ENCODE peak calls at places on chromosome 22, in eight cellular contexts. J is ELF-1; Q is uterus; Z is smooth muscle cell of the brain vasculature; A is occipital lobe; E is choroid plexus epithelial cell; V is stimulated activated CD8-positive, alpha-beta memory T cell treated with anti-CD3 and anti-CD28 coated beads, Interleukin-7, amount 100 ng/mL, for 1 hour; L is HuH-7.5. C is an unnamed sample.

GRCh38 chr22:24432059-24432853 is 4.9 kb downstream of the ADORA2A start:
- DNase-seq in Z (no peak), J (no peak), Q (peak), E (peak), A (no peak), L (no peak), V (no peak), C (no peak)

GRCh38 chr22:20803696-20804324 is 29.9 kb downstream of the SERPIND1 start:
- DNase-seq in V (no peak), Z (no peak), L (peak), J (peak), A (no peak), Q (no peak), E (peak), C (peak)

GRCh38 chr22:38505595-38506117 is 455 bp downstream of the DDX17 start:
- DNase-seq in A (peak), Q (peak), L (peak), J (peak), E (peak), V (peak), Z (no peak), C (no peak)

GRCh38 chr22:47199261-47199948 is 437.0 kb downstream of the TBC1D22A start:
- DNase-seq in Q (no peak), J (peak), A (no peak), Z (no peak), V (no peak), E (no peak), L (no peak), C (peak)

GRCh38 chr22:45640941-45641621 is 30.6 kb upstream of the ATXN10 start:
- DNase-seq in V (no peak), Z (no peak), E (no peak), A (no peak), L (no peak), Q (no peak), J (no peak), C (no peak)

GRCh38 chr22:37456351-37456750 is 29.1 kb upstream of the ELFN2 start:
- DNase-seq in A (no peak), V (no peak), E (no peak), Z (no peak), L (no peak), Q (no peak), J (no peak), C (no peak)

GRCh38 chr22:42389137-42389536 is 43.1 kb downstream of the NFAM1 start:
- DNase-seq in J (no peak), E (no peak), Q (no peak), Z (no peak), A (no peak), V (no peak), L (no peak), C (no peak)

GRCh38 chr22:24133187-24133965 is 47.9 kb upstream of the SUSD2 start:
- DNase-seq in Z (no peak), V (no peak), E (peak), A (no peak), J (peak), L (no peak), Q (peak), C (peak)

GRCh38 chr22:29581799-29582198 is 886 bp upstream of the NIPSNAP1 start:
- DNase-seq in Z (no peak), V (no peak), Q (no peak), L (no peak), E (no peak), A (no peak), J (peak), C (no peak)

GRCh38 chr22:42959472-42960145 is 55.3 kb downstream of the PACSIN2 start:
- DNase-seq in Z (no peak), V (no peak), A (no peak), E (peak), Q (peak), L (peak), J (peak), C (no peak)

GRCh38 chr22:40519284-40519947 is 117.1 kb downstream of the MRTFA start:
- DNase-seq in A (no peak), V (no peak), L (no peak), Z (no peak), E (no peak), Q (no peak), J (no peak), C (no peak)

GRCh38 chr22:28909375-28909774 is 26.0 kb downstream of the ZNRF3 start:
- DNase-seq in L (no peak), Z (no peak), E (peak), J (no peak), A (no peak), Q (no peak), V (no peak), C (no peak)

GRCh38 chr22:26234267-26234666 is 65.0 kb downstream of the SEZ6L start:
- DNase-seq in L (no peak), A (no peak), E (no peak), Q (no peak), V (no peak), J (no peak), Z (no peak), C (no peak)

GRCh38 chr22:36324414-36324813 is 63.4 kb downstream of the MYH9 start:
- DNase-seq in L (no peak), Q (no peak), V (no peak), J (no peak), A (no peak), Z (no peak), E (no peak), C (no peak)

GRCh38 chr22:26768986-26769385 is 111.6 kb downstream of the MIAT start:
- DNase-seq in A (no peak), Z (no peak), E (no peak), J (no peak), Q (no peak), L (no peak), V (no peak), C (no peak)

GRCh38 chr22:40417881-40418280 is 47.5 kb downstream of the SGSM3 start:
- DNase-seq in Z (no peak), E (no peak), A (no peak), Q (no peak), L (no peak), J (no peak), V (no peak), C (no peak)

GRCh38 chr22:22763512-22763911 is 119.1 kb downstream of the GGTLC2 start:
- DNase-seq in E (no peak), V (no peak), Q (no peak), L (no peak), A (no peak), J (no peak), Z (no peak), C (no peak)

GRCh38 chr22:23530106-23530505 is 50.0 kb downstream of the IGLL1 start:
- DNase-seq in E (no peak), J (no peak), A (no peak), V (no peak), L (no peak), Q (no peak), Z (no peak), C (peak)

GRCh38 chr22:46066691-46067090 is 83.6 kb upstream of the PPARA start:
- DNase-seq in Z (no peak), A (no peak), L (no peak), V (no peak), Q (peak), J (no peak), E (no peak), C (no peak)

GRCh38 chr22:29570912-29571549 is 9.9 kb downstream of the NIPSNAP1 start:
- DNase-seq in A (no peak), L (no peak), Z (no peak), E (no peak), V (no peak), J (no peak), Q (no peak), C (no peak)

GRCh38 chr22:23772315-23773246 is at the start of gene MMP11:
- DNase-seq in V (no peak), Q (peak), A (no peak), Z (no peak), L (peak), E (no peak), J (no peak), C (peak)

GRCh38 chr22:20930004-20930403 is 12.8 kb downstream of the CRKL start:
- DNase-seq in J (no peak), V (no peak), Q (no peak), E (no peak), Z (no peak), L (no peak), A (no peak), C (no peak)

GRCh38 chr22:45246060-45246985 is 5.6 kb upstream of the KIAA0930 start:
- DNase-seq in Z (no peak), E (peak), Q (peak), A (peak), V (no peak), L (peak), J (peak), C (no peak)